ENCODE peak calls at places on chromosomes 11 and 22, in four cellular contexts. Y is HepG2, I is A549, G is K562. N is an unnamed sample.

GRCh38 chr11:59189986-59190385 is 18.1 kb downstream of the DTX4 start:
- DNase-seq in I (no peak), G (no peak), Y (no peak), N (no peak)

GRCh38 chr22:24772493-24773220 is 1.9 kb downstream of the PIWIL3 start:
- DNase-seq in I (peak), G (peak), Y (peak), N (peak)

GRCh38 chr22:23856721-23857605 is 712 bp upstream of the SLC2A11 start:
- DNase-seq in G (no peak), I (peak), Y (peak), N (peak)

GRCh38 chr11:65789230-65790103 is 2.6 kb downstream of the OVOL1 start:
- DNase-seq in I (no peak), G (no peak), Y (no peak), N (no peak)

GRCh38 chr11:19679952-19680823 is 32.4 kb upstream of the NAV2 start:
- DNase-seq in Y (no peak), I (peak), G (no peak), N (no peak)

GRCh38 chr11:294795-295194 is 4.5 kb downstream of the IFITM5 start:
- DNase-seq in Y (no peak), G (no peak), I (no peak), N (no peak)

GRCh38 chr11:126098204-126098769 is 35.6 kb upstream of the CDON start:
- DNase-seq in G (no peak), Y (no peak), I (no peak), N (no peak)

GRCh38 chr22:50526849-50527801 is 1.7 kb upstream of the SCO2 start:
- DNase-seq in I (peak), Y (peak), G (peak), N (peak)

GRCh38 chr11:106714179-106714578 is 304.1 kb downstream of the GUCY1A2 start:
- DNase-seq in G (no peak), I (no peak), Y (no peak), N (no peak)

GRCh38 chr11:6489338-6489737 is 7.7 kb upstream of the DNHD1 start:
- DNase-seq in Y (peak), G (no peak), I (no peak), N (no peak)

GRCh38 chr11:2444301-2445106 is at the start of the genes KCNQ1 and TRPM5:
- DNase-seq in I (peak), G (peak), Y (no peak), N (peak)

GRCh38 chr11:37511425-37511933 is 913.4 kb upstream of the RAG2 start:
- DNase-seq in G (no peak), I (no peak), Y (no peak), N (no peak)

GRCh38 chr11:65205602-65205967 is 23.9 kb downstream of the CAPN1 start:
- DNase-seq in Y (no peak), G (no peak), I (no peak), N (peak)

GRCh38 chr22:17110791-17111550 is 10.2 kb downstream of the TMEM121B start:
- DNase-seq in G (no peak), I (no peak), Y (no peak), N (no peak)

GRCh38 chr22:46297151-46297819 is 615 bp downstream of the GTSE1 start:
- DNase-seq in I (no peak), G (peak), Y (peak), N (peak)

GRCh38 chr11:125946712-125947418 is 1.0 kb downstream of the VSIG10L2 start:
- DNase-seq in Y (no peak), G (no peak), I (no peak), N (no peak)

GRCh38 chr11:1566381-1567051 is 5.6 kb downstream of the DUSP8 start:
- DNase-seq in I (no peak), G (no peak), Y (no peak), N (no peak)

GRCh38 chr22:43858156-43858895 is 4.0 kb downstream of the SULT4A1 start:
- DNase-seq in Y (no peak), G (no peak), I (no peak), N (no peak)

GRCh38 chr11:126748097-126748756 is 252.3 kb downstream of the KIRREL3 start:
- DNase-seq in G (no peak), Y (no peak), I (no peak), N (no peak)

GRCh38 chr11:94879006-94879405 is 94.3 kb downstream of the CWC15 start:
- DNase-seq in I (no peak), G (no peak), Y (no peak), N (no peak)

GRCh38 chr11:69105431-69106123 is 50.2 kb upstream of the SMIM38 start:
- DNase-seq in I (no peak), G (no peak), Y (no peak), N (no peak)

GRCh38 chr11:123235117-123235686 is 40.2 kb upstream of the CLMP start:
- DNase-seq in I (peak), Y (peak), G (peak), N (peak)

GRCh38 chr11:40388097-40388818 is 1071.2 kb downstream of the LRRC4C start:
- DNase-seq in I (no peak), G (no peak), Y (no peak), N (no peak)

GRCh38 chr11:77052531-77052930 is 14.2 kb upstream of the CAPN5 start:
- DNase-seq in Y (no peak), G (no peak), I (no peak), N (no peak)

GRCh38 chr11:71914127-71914526 is 14.3 kb downstream of the XNDC1N start:
- DNase-seq in I (no peak), Y (no peak), G (no peak), N (no peak)

GRCh38 chr11:132300283-132300682 is 929.9 kb downstream of the NTM start:
- DNase-seq in I (no peak), Y (no peak), G (no peak), N (peak)

GRCh38 chr11:129145276-129145675 is 46.8 kb downstream of the ARHGAP32 start:
- DNase-seq in I (no peak), Y (no peak), G (no peak), N (no peak)

GRCh38 chr22:33823552-33823951 is 96.7 kb downstream of the LARGE1 start:
- DNase-seq in G (no peak), I (no peak), Y (peak), N (no peak)

GRCh38 chr11:78083036-78083435 is 3.4 kb upstream of the NDUFC2 start:
- DNase-seq in Y (no peak), G (no peak), I (no peak), N (no peak)

GRCh38 chr11:6746086-6746618 is 25.6 kb downstream of the OR2AG2 start:
- DNase-seq in Y (no peak), G (no peak), I (no peak), N (no peak)

GRCh38 chr11:80165763-80166162 is 724.9 kb upstream of the TENM4 start:
- DNase-seq in I (no peak), G (no peak), Y (no peak), N (no peak)

GRCh38 chr11:75233688-75234295 is 6.8 kb upstream of the TPBGL start:
- DNase-seq in I (no peak), G (peak), Y (peak), N (peak)

GRCh38 chr11:109527496-109527895 is 105.5 kb downstream of the C11orf87 start:
- DNase-seq in G (no peak), I (no peak), Y (no peak), N (no peak)

GRCh38 chr11:10878408-10879214 is 20.8 kb upstream of the ZBED5 start:
- DNase-seq in Y (peak), I (peak), G (peak), N (no peak)

GRCh38 chr11:2272241-2272945 is 2.0 kb upstream of the ASCL2 start:
- DNase-seq in G (no peak), I (no peak), Y (no peak), N (no peak)

GRCh38 chr22:21000215-21000986 is 1.5 kb downstream of the THAP7 start:
- DNase-seq in Y (no peak), I (no peak), G (no peak), N (no peak)

GRCh38 chr11:132037467-132037862 is 667.0 kb downstream of the NTM start:
- DNase-seq in I (no peak), G (no peak), Y (no peak), N (no peak)

GRCh38 chr22:32583921-32584335 is 109.3 kb downstream of the FBXO7 start:
- DNase-seq in Y (peak), I (no peak), G (no peak), N (no peak)

DNA sequence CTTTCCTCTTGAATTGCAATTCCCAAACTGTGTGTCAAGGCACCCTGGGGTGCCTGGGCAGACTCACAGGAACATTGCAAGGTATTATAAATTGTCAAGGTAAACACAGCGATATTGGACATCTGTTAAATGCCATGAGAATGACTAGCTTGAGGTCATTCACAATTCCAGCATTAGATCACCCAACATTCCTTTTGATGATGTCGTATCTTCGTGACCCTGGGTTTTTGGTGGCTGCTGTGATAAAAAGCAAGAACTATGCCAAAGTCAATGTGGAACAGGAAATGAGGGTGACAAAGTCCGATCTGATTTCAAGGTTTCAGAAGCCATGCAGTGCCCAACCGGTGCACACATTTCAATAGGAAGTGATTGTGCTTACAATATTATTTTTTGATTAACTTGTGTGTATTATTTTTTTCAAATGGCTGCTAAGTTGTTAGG is 458.4 kb downstream of the MIAT start:
- DNase-seq in Y (peak), I (peak), G (no peak), N (no peak)
- TF ChIP-seq HMGXB4 in Y (no peak), I (no peak), G (no peak), N (no peak)

GRCh38 chr11:8766993-8767374 is 84.4 kb downstream of the RPL27A start:
- DNase-seq in G (no peak), I (no peak), Y (no peak), N (no peak)
- TF ChIP-seq HMGXB4 in G (no peak), I (no peak), Y (no peak), N (no peak)

DNA sequence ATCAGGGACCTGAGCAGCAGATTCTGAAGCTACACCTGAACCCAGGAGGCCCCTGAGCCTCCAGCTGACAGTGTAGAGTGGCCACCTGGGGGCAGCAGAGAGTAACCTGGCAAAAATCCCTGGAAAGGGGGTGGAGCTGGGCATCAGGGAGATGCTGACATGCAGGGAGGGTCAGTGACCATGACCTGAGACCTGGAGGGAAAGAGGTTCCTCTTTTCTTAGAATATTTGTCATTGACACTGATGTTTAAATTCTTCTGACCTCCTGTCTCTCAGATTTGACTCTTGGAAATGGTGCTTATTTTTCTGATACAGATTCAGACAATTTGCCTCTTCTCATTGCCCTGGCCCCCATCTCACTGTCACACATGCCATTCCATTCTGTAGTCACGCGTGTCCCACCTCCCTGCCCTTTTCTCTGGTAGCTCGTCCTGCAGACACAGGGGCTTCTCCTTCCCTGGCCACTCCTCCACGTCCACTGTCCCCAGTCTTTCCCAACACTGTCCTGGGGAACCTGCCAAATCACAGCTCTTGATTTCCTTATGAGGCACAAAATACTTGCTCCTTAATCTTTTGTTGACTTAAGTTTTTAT is 117.2 kb upstream of the IGLL5 start:
- DNase-seq in G (peak), Y (peak), I (peak), N (peak)
- TF ChIP-seq HMGXB4 in G (peak), Y (no peak), I (no peak), N (no peak)

GRCh38 chr22:19820880-19821522 is 33.7 kb downstream of the GNB1L start:
- DNase-seq in Y (no peak), I (no peak), G (no peak), N (no peak)

GRCh38 chr22:19818264-19819208 is 36.1 kb downstream of the GNB1L start:
- DNase-seq in Y (no peak), G (no peak), I (no peak), N (no peak)

GRCh38 chr22:19817561-19818263 is 37.0 kb downstream of the GNB1L start:
- DNase-seq in I (no peak), Y (no peak), G (no peak), N (no peak)

GRCh38 chr22:19819911-19820879 is 34.5 kb downstream of the GNB1L start:
- DNase-seq in I (no peak), Y (no peak), G (no peak), N (no peak)

DNA sequence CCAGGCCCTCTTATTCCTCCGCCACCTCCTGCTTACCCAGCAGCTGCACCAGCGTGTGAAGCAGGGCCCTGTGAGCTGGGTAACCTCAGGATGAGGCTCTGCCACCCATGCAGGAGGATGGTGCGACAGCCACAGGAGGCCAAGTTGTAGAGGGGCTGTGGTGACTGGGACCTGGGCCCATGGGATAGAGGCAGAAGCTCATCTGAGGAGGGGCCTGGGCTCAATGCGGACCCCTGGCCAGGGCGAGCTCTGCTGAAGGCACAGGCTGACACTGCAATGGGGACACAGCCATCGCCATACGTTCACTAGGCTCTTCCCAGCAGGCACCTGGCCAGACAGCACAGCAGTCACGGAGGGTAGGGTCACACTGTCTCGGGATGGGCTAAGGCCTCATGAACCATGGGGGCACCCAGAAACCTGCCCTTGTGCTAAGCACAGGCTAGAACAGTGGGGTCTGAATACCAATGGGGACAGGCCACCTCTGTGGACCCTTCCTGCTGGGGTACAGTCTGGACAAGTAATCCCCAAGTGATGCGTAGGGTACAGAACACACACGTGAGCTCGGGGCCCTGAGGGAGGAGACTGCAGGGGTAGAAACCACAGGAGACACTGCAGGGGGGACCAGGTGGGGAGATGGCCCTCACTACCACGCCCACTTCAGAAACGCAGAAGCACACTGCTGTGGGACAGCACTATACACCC is 35.3 kb downstream of the GNB1L start:
- DNase-seq in Y (no peak), G (no peak), I (no peak), N (no peak)
- TF ChIP-seq HMGXB4 in Y (no peak), G (no peak), I (no peak), N (no peak)

DNA sequence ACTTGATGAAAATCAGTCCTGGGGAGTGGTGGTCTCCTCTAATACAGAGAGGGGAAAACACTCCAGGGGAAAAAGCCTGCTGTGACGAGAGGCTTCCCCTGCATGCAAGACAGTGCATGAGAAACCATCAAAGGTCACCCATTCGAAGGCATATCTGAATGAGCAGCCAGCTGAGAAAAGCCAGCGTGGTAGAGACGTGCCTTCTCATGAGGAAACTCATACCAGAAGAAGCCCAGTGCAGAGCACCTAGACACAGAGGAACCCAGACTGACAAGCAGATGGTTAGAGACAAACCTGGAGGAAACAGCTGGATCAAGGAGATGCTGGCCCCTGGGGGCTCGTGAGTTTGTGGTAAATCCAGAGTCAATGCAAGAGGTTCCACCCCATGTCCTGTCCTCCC is 534.8 kb downstream of the BRD1 start:
- DNase-seq in Y (no peak), I (no peak), G (no peak), N (no peak)
- TF ChIP-seq HMGXB4 in Y (no peak), I (no peak), G (no peak), N (no peak)

GRCh38 chr11:67270256-67271211 is 4.3 kb downstream of the GRK2 start:
- DNase-seq in I (no peak), G (no peak), Y (no peak), N (peak)

GRCh38 chr11:67271548-67272284 is 5.4 kb downstream of the GRK2 start:
- DNase-seq in Y (no peak), G (no peak), I (no peak), N (peak)

GRCh38 chr11:67272327-67273259 is 6.3 kb downstream of the GRK2 start:
- DNase-seq in G (no peak), Y (no peak), I (no peak), N (no peak)

GRCh38 chr11:67269401-67270255 is 3.4 kb downstream of the GRK2 start:
- DNase-seq in I (no peak), G (no peak), Y (no peak), N (peak)

GRCh38 chr11:67271212-67271547 is 4.9 kb downstream of the GRK2 start:
- DNase-seq in I (no peak), Y (no peak), G (no peak), N (peak)
- TF ChIP-seq HMGXB4 in I (no peak), Y (no peak), G (no peak), N (no peak)

GRCh38 chr11:45159781-45160365 is 13.4 kb downstream of the PRDM11 start:
- DNase-seq in G (no peak), I (no peak), Y (no peak), N (no peak)
- TF ChIP-seq HMGXB4 in G (no peak), I (no peak), Y (no peak), N (no peak)

GRCh38 chr11:33417121-33417520 is 159.9 kb downstream of the HIPK3 start:
- DNase-seq in Y (no peak), G (no peak), I (no peak), N (no peak)

GRCh38 chr11:33410086-33410765 is 153.0 kb downstream of the HIPK3 start:
- DNase-seq in I (no peak), Y (no peak), G (no peak), N (no peak)

GRCh38 chr11:33413296-33413695 is 156.1 kb downstream of the HIPK3 start:
- DNase-seq in I (no peak), Y (no peak), G (no peak), N (no peak)

GRCh38 chr11:33412231-33412630 is 155.1 kb downstream of the HIPK3 start:
- DNase-seq in G (no peak), Y (no peak), I (no peak), N (no peak)

DNA sequence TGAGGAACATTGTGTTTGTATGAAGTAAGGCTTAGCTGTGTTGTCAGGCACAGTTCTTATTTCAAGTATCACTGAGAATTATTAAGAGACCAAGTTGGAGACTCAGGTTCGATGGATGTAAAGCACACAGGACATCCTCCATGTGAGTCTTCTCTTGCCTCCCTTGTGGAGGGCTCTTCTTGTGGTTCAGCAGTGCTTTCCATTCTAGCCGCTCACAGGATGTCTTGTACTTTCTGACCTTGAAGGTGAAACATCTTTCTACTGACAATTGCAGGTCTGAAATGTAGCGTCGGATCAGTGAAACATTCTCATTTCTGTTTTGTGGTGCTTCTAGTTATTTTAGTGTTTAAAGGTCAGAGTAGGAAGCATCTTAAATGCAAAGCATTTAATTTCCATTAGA is 154.6 kb downstream of the HIPK3 start:
- DNase-seq in I (no peak), G (no peak), Y (no peak), N (no peak)
- TF ChIP-seq HMGXB4 in I (no peak), G (no peak), Y (no peak), N (no peak)

GRCh38 chr11:121654506-121655480 is 202.0 kb upstream of the SORL1-AS1 start:
- DNase-seq in G (no peak), I (no peak), Y (peak), N (no peak)
- TF ChIP-seq HMGXB4 in G (no peak), I (no peak), Y (no peak), N (no peak)

GRCh38 chr11:117204283-117205080 is 5.3 kb downstream of the TAGLN start:
- DNase-seq in I (no peak), G (no peak), Y (no peak), N (no peak)
- TF ChIP-seq HMGXB4 in I (no peak), G (no peak), Y (no peak), N (no peak)

N was measured in WTC11.